ENCODE peak calls at places on chromosomes 7 and 10, in eight cellular contexts. T, G, Z, Q, U, Y, B and R are unnamed samples.

GRCh38 chr10:22316286-22317120 is at the start of gene COMMD3:
- DNase-seq in Y (peak; percentile 82), Z (peak; percentile 86), T (peak; percentile 82), G (peak; percentile 86), U (peak; percentile 73), Q (no peak), B (peak; percentile 95), R (peak; percentile 84)

GRCh38 chr7:6160191-6160623 is 112.2 kb downstream of the CYTH3 start:
- DNase-seq in T (peak; percentile 46), U (no peak), Q (no peak), G (peak; percentile 68), B (peak; percentile 80), Y (no peak), Z (peak; percentile 65), R (peak; percentile 78)

GRCh38 chr7:140542226-140542625 is 62.9 kb upstream of the MKRN1 start:
- DNase-seq in Q (no peak), B (peak; percentile 13), Y (no peak), Z (peak; percentile 63), U (no peak), G (no peak), T (no peak), R (no peak)

GRCh38 chr7:130346339-130346905 is 1.8 kb downstream of the CPA5 start:
- DNase-seq in Z (no peak), G (no peak), B (no peak), Y (no peak), Q (no peak), U (no peak), T (no peak), R (no peak)

GRCh38 chr10:5393529-5393928 is 11.1 kb downstream of the TUBAL3 start:
- DNase-seq in Y (no peak), Q (no peak), T (no peak), Z (no peak), U (no peak), G (no peak), B (no peak), R (no peak)

GRCh38 chr10:72794260-72794659 is 99.3 kb upstream of the OIT3 start:
- DNase-seq in Q (no peak), Z (peak; percentile 47), U (no peak), B (no peak), T (no peak), G (no peak), Y (no peak), R (no peak)

GRCh38 chr10:47146571-47146970 is 153.4 kb upstream of the GDF10 start:
- DNase-seq in B (no peak), Z (no peak), Y (no peak), Q (no peak), U (no peak), G (no peak), T (no peak), R (no peak)

GRCh38 chr10:2777946-2778345 is 289.4 kb upstream of the PFKP start:
- DNase-seq in Q (no peak), T (no peak), U (no peak), G (no peak), B (no peak), Z (no peak), Y (no peak), R (no peak)

GRCh38 chr10:70458329-70459060 is 17.0 kb upstream of the NODAL start:
- DNase-seq in U (no peak), Y (no peak), G (peak; percentile 72), T (peak; percentile 36), B (peak; percentile 72), Z (peak; percentile 73), Q (no peak), R (peak; percentile 49)

GRCh38 chr10:62471718-62472117 is 97.5 kb downstream of the ZNF365 start:
- DNase-seq in B (no peak), Z (peak; percentile 34), G (no peak), U (no peak), Q (no peak), T (no peak), Y (no peak), R (no peak)

GRCh38 chr7:50660040-50660829 is 95.0 kb upstream of the DDC start:
- DNase-seq in B (no peak), Y (no peak), G (no peak), T (no peak), Z (no peak), Q (no peak), U (peak; percentile 35), R (no peak)

GRCh38 chr7:74203157-74203556 is 6.6 kb upstream of the LAT2 start:
- DNase-seq in B (peak; percentile 66), G (no peak), Z (peak; percentile 57), Y (no peak), Q (no peak), U (no peak), T (no peak), R (peak; percentile 38)

GRCh38 chr10:1360581-1361164 is 304.5 kb downstream of the WDR37 start:
- DNase-seq in Q (no peak), T (no peak), Y (no peak), G (peak; percentile 44), B (peak; percentile 51), Z (no peak), U (no peak), R (no peak)

GRCh38 chr7:157219154-157219553 is 80.4 kb downstream of the UBE3C start:
- DNase-seq in Z (no peak), U (no peak), G (no peak), Q (no peak), T (no peak), Y (peak; percentile 52), B (no peak), R (no peak)

GRCh38 chr10:25522946-25523608 is 348.3 kb downstream of the GPR158 start:
- DNase-seq in G (no peak), Z (no peak), B (peak; percentile 67), Q (no peak), T (no peak), Y (no peak), U (no peak), R (peak; percentile 80)

GRCh38 chr7:128404826-128405344 is 4.9 kb downstream of the IMPDH1 start:
- DNase-seq in T (no peak), U (no peak), G (no peak), Z (peak; percentile 5), B (no peak), Y (no peak), Q (no peak), R (no peak)
- TF ChIP-seq CTCF in T (no peak), U (no peak), G (no peak), Z (no peak), B (no peak), Y (no peak), Q (peak; percentile 59), R (no peak)

GRCh38 chr7:25098096-25099046 is 26.7 kb downstream of the CYCS start:
- DNase-seq in T (peak; percentile 50), U (peak; percentile 29), Q (no peak), B (peak; percentile 83), G (peak; percentile 57), Z (peak; percentile 75), Y (peak; percentile 71), R (peak; percentile 52)

GRCh38 chr7:25091757-25092156 is 33.3 kb downstream of the CYCS start:
- DNase-seq in U (no peak), B (no peak), G (no peak), Q (no peak), T (no peak), Z (no peak), Y (no peak), R (no peak)

GRCh38 chr7:25093268-25093802 is 31.7 kb downstream of the CYCS start:
- DNase-seq in G (peak; percentile 85), T (peak; percentile 78), Y (peak; percentile 78), U (peak; percentile 62), Q (no peak), B (peak; percentile 77), Z (peak; percentile 70), R (peak; percentile 88)

GRCh38 chr7:25091129-25091528 is 33.9 kb downstream of the CYCS start:
- DNase-seq in Q (no peak), T (no peak), U (no peak), Y (no peak), G (no peak), B (no peak), Z (no peak), R (no peak)

DNA sequence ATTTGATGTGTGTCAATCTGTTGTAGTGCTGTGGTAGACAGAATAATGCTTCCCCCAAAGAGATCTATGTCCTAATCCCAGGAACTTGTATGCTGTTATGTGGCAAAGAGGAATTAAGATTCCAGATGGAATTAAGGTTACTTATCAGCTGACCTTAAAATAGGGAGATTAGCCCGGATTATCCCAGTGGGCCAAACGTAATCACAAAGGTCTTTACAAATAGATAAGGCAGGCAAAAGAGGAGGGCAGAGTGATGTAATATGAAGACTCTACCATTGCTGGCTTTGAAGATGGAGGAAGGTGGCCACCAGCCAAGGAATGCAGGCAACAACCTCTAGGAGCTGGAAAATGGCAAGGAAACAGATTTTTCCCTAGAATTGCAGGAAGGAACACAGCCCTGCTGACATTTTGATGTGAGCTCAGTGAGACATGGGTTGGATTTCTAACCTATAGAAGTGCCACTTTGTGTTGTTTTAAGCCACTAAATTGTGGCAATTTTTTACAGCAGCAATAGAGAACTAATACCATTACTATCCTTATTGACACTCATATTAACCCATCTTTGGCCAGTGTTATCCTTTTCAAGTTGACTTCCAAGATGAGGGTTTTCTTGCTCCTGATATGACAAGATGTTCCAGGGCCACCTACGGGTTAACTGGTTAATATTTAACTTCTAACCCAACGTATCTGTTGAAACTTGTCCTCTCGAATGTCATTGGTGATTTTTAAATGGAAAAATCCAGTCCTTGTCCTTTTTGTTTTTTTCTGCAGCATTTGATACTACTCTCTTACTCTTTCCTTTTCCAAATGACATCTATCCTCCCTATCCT is 29.3 kb downstream of the CYCS start:
- DNase-seq in Y (no peak), T (no peak), G (no peak), Q (no peak), U (no peak), Z (no peak), B (peak; percentile 40), R (no peak)
- TF ChIP-seq CTCF in Y (no peak), T (no peak), G (no peak), Q (no peak), U (no peak), Z (no peak), B (no peak), R (no peak)

GRCh38 chr10:128846927-128847326 is 620.1 kb upstream of the MGMT start:
- DNase-seq in T (no peak), Z (no peak), Q (no peak), G (no peak), Y (no peak), U (no peak), B (no peak), R (no peak)

GRCh38 chr10:128848807-128849206 is 618.2 kb upstream of the MGMT start:
- DNase-seq in B (no peak), T (no peak), Q (no peak), U (no peak), Y (no peak), Z (no peak), G (no peak), R (no peak)

GRCh38 chr10:128839701-128840100 is 627.3 kb upstream of the MGMT start:
- DNase-seq in U (no peak), T (no peak), Z (no peak), B (no peak), G (no peak), Y (no peak), Q (no peak), R (no peak)

GRCh38 chr10:128839134-128839533 is 627.9 kb upstream of the MGMT start:
- DNase-seq in Z (no peak), Q (no peak), Y (no peak), U (no peak), G (no peak), T (no peak), B (no peak), R (no peak)

GRCh38 chr10:128843972-128844371 is 623.1 kb upstream of the MGMT start:
- DNase-seq in U (no peak), Y (no peak), B (no peak), Q (no peak), T (no peak), G (no peak), Z (no peak), R (no peak)
- TF ChIP-seq CTCF in U (no peak), Y (no peak), B (peak; percentile 54), Q (no peak), T (peak; percentile 44), G (peak; percentile 27), Z (no peak), R (peak; percentile 23)

GRCh38 chr7:44213872-44214595 is 13.3 kb downstream of the YKT6 start:
- DNase-seq in Q (no peak), U (no peak), Z (peak; percentile 41), B (peak; percentile 80), G (peak; percentile 36), Y (peak; percentile 78), T (no peak), R (peak; percentile 46)
- TF ChIP-seq CTCF in Q (peak; percentile 49), U (no peak), Z (peak; percentile 45), B (peak; percentile 67), G (peak; percentile 52), Y (peak; percentile 50), T (peak; percentile 61), R (no peak)